ENCODE peak calls at places on chromosomes 6 and 20, in seven cellular contexts. L is breast epithelium; A is IMR-90; K is left lung; H is CD8-positive, alpha-beta T cell; O is heart left ventricle; G is adrenal gland. D is an unnamed sample. For H3K4me1, the result is how much of the 10 kb centered on the place peaks cover.

GRCh38 chr6:13044390-13044789 is 283.9 kb downstream of the TBC1D7 start:
- DNase-seq in L (no peak), K (no peak), G (no peak), H (no peak), A (no peak), O (no peak), D (no peak)

GRCh38 chr6:25295651-25296050 is 16.5 kb downstream of the CARMIL1 start:
- DNase-seq in K (no peak), A (no peak), O (no peak), G (no peak), L (no peak), H (no peak), D (no peak)

GRCh38 chr20:24668384-24668702 is 198.9 kb downstream of the SYNDIG1 start:
- DNase-seq in A (no peak), L (no peak), K (no peak), H (no peak), G (no peak), O (no peak), D (no peak)

GRCh38 chr6:108781419-108782110 is 66.7 kb upstream of the ARMC2 start:
- DNase-seq in K (no peak), L (no peak), G (no peak), H (peak), A (peak), O (no peak), D (no peak)

GRCh38 chr20:19934792-19935491 is 82.2 kb upstream of the NAA20 start:
- DNase-seq in K (peak), H (no peak), G (peak), L (peak), O (peak), A (no peak), D (peak)

GRCh38 chr6:158631678-158632537 is 12.6 kb downstream of the DYNLT1 start:
- DNase-seq in A (peak), O (peak), G (peak), H (no peak), L (no peak), K (peak), D (no peak)

GRCh38 chr20:48600470-48600945 is 227.3 kb downstream of the PREX1 start:
- DNase-seq in H (no peak), A (no peak), K (no peak), G (no peak), O (no peak), L (no peak), D (peak)

GRCh38 chr20:41011551-41012067 is 17.0 kb upstream of the TOP1 start:
- DNase-seq in G (no peak), H (no peak), K (peak), A (no peak), O (no peak), L (no peak), D (peak)

GRCh38 chr6:16319813-16320532 is 81.6 kb downstream of the GMPR start:
- DNase-seq in L (peak), K (peak), G (peak), A (peak), O (peak), H (peak), D (no peak)

GRCh38 chr6:168027521-168027920 is 30.1 kb downstream of the KIF25 start:
- DNase-seq in G (no peak), H (no peak), K (no peak), L (peak), A (no peak), O (peak), D (no peak)

GRCh38 chr6:17091122-17091521 is 10.7 kb upstream of the STMND1 start:
- DNase-seq in K (no peak), A (peak), G (no peak), L (no peak), H (no peak), O (no peak), D (no peak)

GRCh38 chr6:21031182-21031581 is 496.9 kb downstream of the CDKAL1 start:
- DNase-seq in A (no peak), O (no peak), K (no peak), H (no peak), L (no peak), G (no peak), D (no peak)

GRCh38 chr20:31811796-31812728 is 7.1 kb upstream of the MYLK2 start:
- DNase-seq in L (no peak), A (peak), H (no peak), O (no peak), K (no peak), G (peak), D (no peak)

GRCh38 chr6:142412241-142412640 is 110.4 kb downstream of the ADGRG6 start:
- DNase-seq in G (no peak), A (no peak), L (no peak), O (no peak), K (no peak), H (no peak), D (no peak)

GRCh38 chr6:56849876-56850275 is 105.0 kb upstream of the BEND6 start:
- DNase-seq in G (no peak), H (no peak), L (no peak), A (peak), O (no peak), K (no peak), D (no peak)

GRCh38 chr6:44278774-44279697 is 8.8 kb downstream of the TMEM151B start:
- DNase-seq in K (no peak), L (no peak), O (no peak), A (no peak), G (no peak), H (no peak), D (no peak)

GRCh38 chr6:13267142-13267621 is 61.2 kb downstream of the TBC1D7 start:
- DNase-seq in L (no peak), O (no peak), G (no peak), H (no peak), K (no peak), A (no peak), D (no peak)

GRCh38 chr6:152212437-152212836 is 405.0 kb downstream of the ESR1 start:
- DNase-seq in K (no peak), L (no peak), A (no peak), O (no peak), G (no peak), H (no peak), D (no peak)

GRCh38 chr6:125300992-125301434 is 754 bp downstream of the HDDC2 start:
- DNase-seq in H (no peak), A (peak), O (no peak), G (no peak), K (no peak), L (no peak), D (no peak)

GRCh38 chr6:128483472-128484135 is 36.8 kb downstream of the PTPRK start:
- DNase-seq in K (no peak), A (no peak), H (no peak), L (no peak), G (no peak), O (no peak), D (no peak)

GRCh38 chr20:4300401-4300800 is 285.0 kb upstream of the RNF24 start:
- DNase-seq in L (no peak), O (no peak), A (no peak), K (no peak), H (no peak), G (no peak), D (no peak)

GRCh38 chr6:139375239-139376053 is 998 bp upstream of the CITED2 start:
- DNase-seq in H (peak), O (peak), A (peak), L (peak), G (peak), K (peak), D (peak)

GRCh38 chr20:5191829-5192569 is 65.2 kb downstream of the CDS2 start:
- DNase-seq in H (peak), K (no peak), L (no peak), G (peak), A (peak), O (no peak), D (no peak)

GRCh38 chr6:106799008-106799952 is 169.9 kb downstream of the QRSL1 start:
- DNase-seq in G (no peak), L (peak), O (no peak), K (no peak), A (peak), H (no peak), D (no peak)

GRCh38 chr6:71675386-71675785 is 211.0 kb upstream of the RIMS1 start:
- DNase-seq in K (no peak), H (no peak), G (no peak), O (no peak), A (no peak), L (no peak), D (no peak)

DNA sequence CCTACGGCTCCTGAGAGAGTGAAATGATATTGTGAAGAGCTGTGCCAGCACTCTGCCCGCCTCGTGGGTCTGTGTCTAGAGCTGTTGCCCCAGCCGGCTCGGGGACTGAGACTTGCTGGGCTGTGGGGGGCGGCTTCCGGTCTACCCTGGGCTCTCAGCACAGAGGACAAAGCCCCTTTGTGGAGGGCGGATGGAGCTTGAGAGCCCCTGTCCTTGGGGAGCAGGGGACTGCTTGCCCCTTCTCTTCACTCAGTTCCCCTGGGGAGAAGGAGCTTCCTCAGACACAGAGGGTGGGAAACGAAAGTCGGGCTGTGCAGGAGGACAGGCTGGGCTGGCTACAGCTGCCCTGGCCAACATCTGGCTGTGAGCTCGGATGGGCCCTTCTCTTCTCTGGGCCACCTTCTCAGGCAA is 11.0 kb downstream of the SRC start:
- DNase-seq in O (no peak), G (no peak), K (no peak), H (no peak), L (no peak), A (no peak), D (no peak)
- H3K4me1 ChIP-seq in O (under half), G (half or more), K (under half), H (under half), L (under half), A (under half), D (under half)

GRCh38 chr6:147390909-147391536 is 117.5 kb upstream of the SAMD5 start:
- DNase-seq in L (no peak), A (peak), K (no peak), H (no peak), G (no peak), O (no peak), D (no peak)
- TF ChIP-seq CTCF in L (no peak), A (peak), K (no peak), H (no peak), G (peak), O (peak), D (peak)

GRCh38 chr20:23654722-23655121 is 17.0 kb upstream of the CST3 start:
- DNase-seq in H (no peak), O (no peak), L (no peak), K (no peak), A (no peak), G (no peak), D (no peak)

GRCh38 chr20:23652371-23652770 is 14.6 kb upstream of the CST3 start:
- DNase-seq in G (no peak), K (no peak), L (no peak), H (no peak), A (peak), O (no peak), D (no peak)

GRCh38 chr20:23654005-23654404 is 16.2 kb upstream of the CST3 start:
- DNase-seq in L (no peak), K (no peak), G (no peak), A (no peak), O (no peak), H (no peak), D (no peak)

GRCh38 chr20:23652926-23653325 is 15.2 kb upstream of the CST3 start:
- DNase-seq in K (no peak), H (no peak), O (no peak), L (no peak), G (no peak), A (no peak), D (no peak)

DNA sequence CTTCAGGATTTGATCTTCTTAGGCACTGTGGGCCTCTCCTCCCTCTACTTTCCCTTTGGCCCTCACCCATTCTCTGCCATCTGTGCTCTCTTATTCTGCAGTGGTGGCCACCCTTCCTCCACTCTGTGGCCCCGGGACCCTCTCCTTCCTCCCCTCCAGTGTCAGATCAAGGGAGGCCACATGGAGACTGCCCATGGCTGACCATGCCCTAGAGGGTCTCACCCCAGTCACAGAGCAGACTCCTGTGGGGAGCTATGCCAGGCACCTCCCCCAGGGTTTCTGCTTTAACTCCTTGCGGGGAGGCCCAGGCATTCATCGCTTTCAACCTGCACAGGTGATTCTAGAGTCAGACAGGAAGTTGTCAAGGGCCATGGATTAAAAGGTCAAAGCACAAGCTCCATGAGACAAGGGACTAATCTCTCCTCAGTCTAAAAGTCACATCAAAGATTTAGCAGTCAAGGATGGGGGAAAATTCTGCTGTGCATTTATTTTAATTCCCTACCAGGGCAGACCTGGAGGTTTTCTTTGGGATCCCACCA is 15.7 kb upstream of the CST3 start:
- DNase-seq in K (no peak), O (no peak), L (no peak), H (no peak), A (no peak), G (no peak), D (no peak)
- H3K27ac ChIP-seq in K (no peak), O (peak), L (no peak), H (no peak), A (no peak), G (no peak), D (no peak)

GRCh38 chr6:37262446-37263026 is 4.6 kb upstream of the TMEM217 start:
- DNase-seq in L (no peak), G (no peak), K (no peak), A (no peak), O (no peak), H (no peak), D (no peak)
- H3K4me1 ChIP-seq in L (under half), G (under half), K (under half), A (under half), O (under half), H (under half), D (under half)

GRCh38 chr20:8624616-8625015 is 444.3 kb upstream of the PLCB4 start:
- DNase-seq in G (no peak), A (no peak), O (no peak), L (no peak), H (no peak), K (no peak), D (no peak)

GRCh38 chr20:8624046-8624445 is 444.8 kb upstream of the PLCB4 start:
- DNase-seq in O (no peak), G (no peak), K (no peak), H (no peak), A (no peak), L (no peak), D (no peak)

GRCh38 chr20:8616792-8617191 is 452.1 kb upstream of the PLCB4 start:
- DNase-seq in L (no peak), A (peak), O (no peak), H (no peak), G (no peak), K (no peak), D (no peak)

DNA sequence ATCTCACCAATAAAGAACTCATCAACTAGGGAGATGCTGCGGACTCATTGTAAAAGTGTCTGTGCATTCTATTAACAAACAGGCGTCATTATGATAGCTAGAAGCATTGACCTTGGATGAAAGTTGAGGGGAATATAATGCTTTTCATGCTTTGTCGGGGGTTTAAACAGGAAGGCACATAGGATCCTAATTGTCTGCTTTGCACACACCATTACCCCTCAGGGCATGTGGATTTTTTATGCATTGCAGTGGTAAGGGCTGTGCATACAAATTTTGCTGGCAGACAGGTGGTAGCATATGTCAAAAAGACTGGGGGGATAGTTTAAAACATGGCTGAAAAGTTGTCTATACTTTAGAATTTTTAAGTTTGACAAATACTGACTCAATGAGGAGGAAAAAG is 447.9 kb upstream of the PLCB4 start:
- DNase-seq in L (no peak), H (no peak), A (no peak), G (no peak), K (no peak), O (no peak), D (no peak)
- TF ChIP-seq CTCF in L (no peak), H (no peak), A (no peak), G (no peak), K (no peak), O (no peak), D (no peak)

GRCh38 chr20:37315293-37316110 is 26.0 kb downstream of the MANBAL start:
- DNase-seq in H (no peak), K (peak), A (peak), G (peak), O (peak), L (no peak), D (no peak)
- H3K27ac ChIP-seq in H (peak), K (peak), A (peak), G (peak), O (peak), L (peak), D (peak)

GRCh38 chr6:53917464-53917842 is 122.6 kb downstream of the LRRC1 start:
- DNase-seq in K (no peak), O (no peak), H (no peak), L (no peak), G (no peak), A (no peak), D (no peak)

GRCh38 chr6:53916804-53917463 is 122.1 kb downstream of the LRRC1 start:
- DNase-seq in G (no peak), K (no peak), H (no peak), O (no peak), L (no peak), A (no peak), D (no peak)

GRCh38 chr6:53912661-53913060 is 117.9 kb downstream of the LRRC1 start:
- DNase-seq in H (no peak), O (no peak), A (no peak), K (no peak), G (no peak), L (no peak), D (no peak)

GRCh38 chr6:53913286-53913685 is 118.5 kb downstream of the LRRC1 start:
- DNase-seq in L (no peak), A (no peak), H (no peak), K (no peak), G (no peak), O (no peak), D (no peak)

GRCh38 chr6:53915292-53915691 is 120.5 kb downstream of the LRRC1 start:
- DNase-seq in G (no peak), O (no peak), H (no peak), K (no peak), L (no peak), A (peak), D (no peak)
- H3K4me1 ChIP-seq in G (under half), O (under half), H (under half), K (under half), L (under half), A (under half), D (under half)

D was measured in lower lobe of right lung.